ENCODE peak calls at places on chromosomes 7 and 10, in seven cellular contexts. H, J, R, Q, Y, T and G are unnamed samples.

GRCh38 chr10:13382759-13383753 is 35.0 kb upstream of the SEPHS1 start:
- DNase-seq in T (peak; percentile 35), J (no peak), R (peak; percentile 67), H (no peak), Y (no peak), Q (no peak), G (no peak)

GRCh38 chr10:71081229-71081560 is 131.2 kb upstream of the UNC5B start:
- DNase-seq in R (no peak), H (peak; percentile 19), Q (no peak), J (no peak), Y (no peak), T (no peak), G (no peak)

GRCh38 chr7:126803060-126803665 is 449.6 kb downstream of the GRM8 start:
- DNase-seq in Y (no peak), T (peak; percentile 59), R (peak; percentile 92), Q (peak; percentile 52), J (peak; percentile 28), H (no peak), G (no peak)

GRCh38 chr7:134741901-134742635 is 37.4 kb upstream of the CALD1 start:
- DNase-seq in R (peak; percentile 85), J (peak; percentile 25), Q (peak; percentile 98), H (no peak), Y (peak; percentile 32), T (peak; percentile 55), G (no peak)

GRCh38 chr7:1447551-1448244 is 11.6 kb downstream of the MICALL2 start:
- DNase-seq in Y (no peak), T (no peak), Q (no peak), J (no peak), H (peak; percentile 72), R (no peak), G (no peak)

GRCh38 chr7:150941983-150942590 is 36.0 kb downstream of the KCNH2 start:
- DNase-seq in H (no peak), Q (no peak), Y (no peak), R (no peak), T (peak; percentile 58), J (peak; percentile 66), G (peak; percentile 72)

GRCh38 chr7:42734568-42734967 is 177.3 kb downstream of the C7orf25 start:
- DNase-seq in H (no peak), R (no peak), T (no peak), Q (peak; percentile 53), J (no peak), Y (no peak), G (no peak)

GRCh38 chr10:76711374-76711997 is 926.1 kb downstream of the KCNMA1 start:
- DNase-seq in T (no peak), Q (no peak), Y (no peak), H (no peak), J (no peak), R (no peak), G (no peak)

GRCh38 chr7:30144659-30145321 is 10.0 kb downstream of the MTURN start:
- DNase-seq in Q (no peak), H (no peak), J (no peak), R (no peak), T (no peak), Y (no peak), G (no peak)

GRCh38 chr10:94194256-94194655 is 168.5 kb downstream of the NOC3L start:
- DNase-seq in Q (peak; percentile 76), R (no peak), J (no peak), T (peak; percentile 80), H (no peak), Y (no peak), G (no peak)

GRCh38 chr10:33273295-33274002 is 61.0 kb downstream of the NRP1 start:
- DNase-seq in R (peak; percentile 48), Y (peak; percentile 74), J (peak; percentile 87), T (peak; percentile 95), H (peak; percentile 69), Q (peak; percentile 94), G (peak; percentile 88)

GRCh38 chr7:77427996-77428603 is 12.0 kb upstream of the GSAP start:
- DNase-seq in R (peak; percentile 11), Y (no peak), Q (peak; percentile 76), T (peak; percentile 63), J (peak; percentile 18), H (no peak), G (no peak)

GRCh38 chr10:31770307-31770902 is 158.2 kb downstream of the ARHGAP12 start:
- DNase-seq in T (no peak), Y (no peak), J (no peak), H (peak; percentile 54), Q (no peak), R (peak; percentile 58), G (no peak)

GRCh38 chr7:81094952-81095351 is 176.1 kb upstream of the SEMA3C start:
- DNase-seq in R (no peak), Y (no peak), Q (no peak), H (no peak), J (no peak), T (no peak), G (no peak)

GRCh38 chr7:46886669-46887374 is 695.1 kb downstream of the TNS3 start:
- DNase-seq in Q (no peak), T (no peak), R (no peak), J (no peak), Y (no peak), H (no peak), G (no peak)

GRCh38 chr7:2638224-2638991 is 6.6 kb downstream of the TTYH3 start:
- DNase-seq in T (no peak), J (peak; percentile 49), Q (peak; percentile 68), H (no peak), Y (peak; percentile 61), R (no peak), G (peak; percentile 73)

GRCh38 chr10:122170802-122171201 is 100.3 kb upstream of the BTBD16 start:
- DNase-seq in Q (no peak), J (no peak), T (no peak), Y (no peak), H (no peak), R (peak; percentile 52), G (no peak)

GRCh38 chr10:60358282-60358681 is 31.4 kb downstream of the ANK3 start:
- DNase-seq in R (no peak), J (no peak), T (no peak), H (no peak), Y (no peak), Q (no peak), G (no peak)

GRCh38 chr10:34701194-34701593 is 113.9 kb downstream of the PARD3 start:
- DNase-seq in Y (no peak), H (no peak), T (no peak), Q (no peak), J (no peak), R (no peak), G (no peak)

GRCh38 chr7:34136698-34137097 is 231.4 kb downstream of the BMPER start:
- DNase-seq in R (no peak), J (no peak), T (no peak), Q (no peak), Y (no peak), H (no peak), G (no peak)

GRCh38 chr10:46321770-46322169 is 35.0 kb downstream of the ANTXRL start:
- DNase-seq in Q (no peak), H (no peak), J (no peak), R (no peak), T (no peak), Y (no peak), G (no peak)

GRCh38 chr7:141113131-141113530 is 39.3 kb downstream of the TMEM178B start:
- DNase-seq in R (no peak), H (no peak), Y (no peak), J (no peak), T (no peak), Q (no peak), G (no peak)

GRCh38 chr7:70417061-70417655 is 714.8 kb upstream of the GALNT17 start:
- DNase-seq in T (no peak), Q (no peak), J (no peak), Y (no peak), R (peak; percentile 64), H (peak; percentile 52), G (no peak)

GRCh38 chr7:146736446-146737190 is 620.0 kb downstream of the CNTNAP2 start:
- DNase-seq in H (no peak), J (no peak), Y (no peak), R (no peak), T (no peak), Q (no peak), G (no peak)

DNA sequence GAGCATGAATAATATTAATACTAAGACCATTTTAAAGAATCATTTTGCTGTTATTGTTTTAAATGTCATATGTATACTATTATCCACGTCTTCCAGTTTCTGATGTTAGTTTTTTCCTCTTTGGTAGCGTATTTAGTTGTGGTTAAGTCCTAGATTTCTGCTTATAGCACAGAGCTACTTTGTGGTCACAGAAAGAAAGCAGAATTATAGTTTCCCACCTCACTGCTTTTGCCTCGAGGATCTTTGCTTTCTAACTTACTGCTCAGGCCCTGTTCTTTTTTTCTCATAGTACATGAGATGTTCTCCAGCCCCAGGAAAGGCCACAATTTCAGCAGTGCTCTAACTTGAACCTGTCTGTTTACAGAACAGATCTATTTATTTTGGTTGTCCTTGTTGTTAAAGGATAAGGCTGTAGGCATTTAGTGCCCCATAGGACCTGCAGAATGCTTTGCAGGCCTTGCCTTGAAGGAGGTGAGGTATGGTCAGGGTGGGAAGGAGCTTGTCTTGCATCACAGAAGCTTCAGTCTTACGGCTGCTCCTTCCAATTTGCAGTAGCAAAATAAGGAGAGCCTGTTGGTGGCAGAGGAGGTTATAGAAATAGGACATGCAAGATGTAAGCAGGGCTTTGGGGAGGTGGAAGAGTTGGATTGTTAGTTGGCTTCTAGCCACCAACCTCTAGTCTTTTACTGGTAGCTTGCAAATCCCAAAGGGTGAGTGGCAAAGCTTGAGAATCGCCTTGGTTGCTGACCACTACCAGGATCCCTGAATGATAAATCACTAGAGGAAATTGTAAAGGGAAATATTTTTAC is 129.1 kb downstream of the LRRC4 start:
- DNase-seq in T (no peak), Y (no peak), J (no peak), R (no peak), Q (no peak), H (no peak), G (no peak)
- H3K27ac ChIP-seq in T (no peak overlapping the region), Y (no peak overlapping the region), J (no peak overlapping the region), R (peak overlapping the region; percentile 50), Q (no peak overlapping the region), H (no peak overlapping the region), G (no peak overlapping the region)

GRCh38 chr10:110313674-110314073 is 9.0 kb upstream of the SMNDC1 start:
- DNase-seq in R (no peak), T (no peak), H (no peak), Y (no peak), Q (no peak), J (no peak), G (no peak)
- H3K27ac ChIP-seq in R (no peak overlapping the region), T (no peak overlapping the region), H (no peak overlapping the region), Y (no peak overlapping the region), Q (no peak overlapping the region), J (no peak overlapping the region), G (no peak overlapping the region)

GRCh38 chr7:96236198-96237039 is 85.5 kb downstream of the SLC25A13 start:
- DNase-seq in R (no peak), Y (peak; percentile 75), J (peak; percentile 63), Q (peak; percentile 94), H (no peak), T (peak; percentile 35), G (peak; percentile 47)
- H3K27ac ChIP-seq in R (no peak overlapping the region), Y (peak overlapping the region; percentile 55), J (peak overlapping the region; percentile 36), Q (peak overlapping the region; percentile 34), H (peak overlapping the region; percentile 46), T (no peak overlapping the region), G (peak overlapping the region; percentile 72)

DNA sequence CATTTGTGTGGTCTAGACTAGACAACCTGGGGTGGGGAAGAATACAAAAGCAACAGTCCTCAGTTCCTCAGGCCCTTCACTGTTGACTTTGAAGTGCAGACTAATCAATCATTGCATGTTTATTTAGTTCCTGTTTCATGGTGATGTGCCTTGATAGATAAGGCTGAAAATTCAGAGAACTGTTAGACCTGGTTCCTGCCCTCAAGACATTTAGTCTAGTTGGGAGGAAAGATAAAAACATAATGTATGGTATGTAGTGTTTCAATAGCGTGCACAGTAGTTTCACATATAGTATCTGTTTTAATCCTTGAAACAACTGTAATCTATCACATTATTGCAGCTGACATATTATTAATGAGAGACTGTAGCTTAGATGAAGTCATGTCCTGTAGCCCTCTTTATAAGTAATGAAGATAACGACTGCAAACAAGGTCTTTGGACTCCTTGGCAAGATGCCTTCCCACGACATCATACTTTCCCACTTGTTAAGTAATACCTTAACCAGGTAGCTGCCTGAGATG is 124.0 kb downstream of the CELF2 start:
- DNase-seq in R (no peak), Y (no peak), Q (no peak), J (no peak), H (no peak), T (no peak), G (no peak)
- H3K27ac ChIP-seq in R (no peak overlapping the region), Y (no peak overlapping the region), Q (no peak overlapping the region), J (no peak overlapping the region), H (no peak overlapping the region), T (no peak overlapping the region), G (no peak overlapping the region)